ENCODE peak calls at places on chromosomes 7 and 10, in ten cellular contexts. U is stimulated activated CD8-positive, alpha-beta memory T cell treated with anti-CD3 and anti-CD28 coated beads, Interleukin-4, amount 100 ng/mL, for 4 hours; I is stimulated activated naive CD8-positive, alpha-beta T cell treated with anti-CD3 and anti-CD28 coated beads, Interleukin-15, Interleukin-2, amounts not matched to agents 100 U/mL and 50 U/mL, for 24 hours; M is ureter; Q is A172; A is heart left ventricle; W is kidney; L is anterior cingulate cortex; Z is nephron progenitor cell; D is T-helper 2 cell. E is an unnamed sample.

GRCh38 chr7:16636533-16637173 is 8.9 kb downstream of the ANKMY2 start:
- DNase-seq in M (no peak), I (no peak), A (no peak), Z (no peak), D (no peak), Q (no peak), W (no peak), U (no peak), L (no peak), E (no peak)

GRCh38 chr7:94449151-94449725 is 54.5 kb downstream of the COL1A2 start:
- DNase-seq in A (no peak), L (no peak), D (no peak), Z (no peak), U (no peak), I (no peak), Q (peak), M (no peak), W (no peak), E (no peak)

GRCh38 chr10:129705676-129706075 is 238.6 kb downstream of the MGMT start:
- DNase-seq in W (no peak), Q (no peak), D (no peak), A (no peak), Z (no peak), U (no peak), I (no peak), L (no peak), M (no peak), E (no peak)

GRCh38 chr10:121296856-121297255 is 301.4 kb downstream of the FGFR2 start:
- DNase-seq in Z (no peak), I (no peak), W (no peak), Q (no peak), M (no peak), U (no peak), A (no peak), L (no peak), D (no peak), E (no peak)

GRCh38 chr7:106216517-106217088 is 68.2 kb downstream of the NAMPT start:
- DNase-seq in W (no peak), U (no peak), Z (no peak), D (no peak), M (peak), L (no peak), I (no peak), A (peak), Q (peak), E (no peak)

GRCh38 chr7:83610649-83611304 is 38.2 kb downstream of the SEMA3E start:
- DNase-seq in I (no peak), D (no peak), U (no peak), Z (no peak), A (no peak), L (no peak), W (no peak), M (no peak), Q (no peak), E (no peak)

GRCh38 chr10:43403911-43404674 is 4.9 kb downstream of the HNRNPF start:
- DNase-seq in A (no peak), U (no peak), M (no peak), Q (peak), W (no peak), L (no peak), I (no peak), D (no peak), Z (no peak), E (no peak)

GRCh38 chr7:54944179-54944578 is 74.6 kb upstream of the EGFR start:
- DNase-seq in D (no peak), U (no peak), Q (peak), M (no peak), L (no peak), W (no peak), I (no peak), A (no peak), Z (no peak), E (no peak)

GRCh38 chr10:132847416-132847777 is 61.5 kb upstream of the NKX6-2 start:
- DNase-seq in Q (no peak), M (peak), I (no peak), D (no peak), A (no peak), L (no peak), W (no peak), Z (no peak), U (no peak), E (no peak)

GRCh38 chr10:11345224-11346054 is 266.0 kb downstream of the USP6NL start:
- DNase-seq in W (no peak), I (no peak), A (no peak), D (no peak), M (no peak), L (no peak), U (no peak), Z (no peak), Q (peak), E (no peak)

GRCh38 chr7:115145512-115145911 is 223.6 kb downstream of the MDFIC start:
- DNase-seq in W (no peak), U (no peak), I (no peak), Z (no peak), Q (no peak), M (no peak), D (no peak), A (no peak), L (no peak), E (no peak)

GRCh38 chr7:43666938-43667337 is 62.4 kb downstream of the COA1 start:
- DNase-seq in L (no peak), Z (no peak), I (no peak), U (no peak), Q (no peak), A (no peak), D (no peak), M (no peak), W (no peak), E (no peak)

GRCh38 chr7:103637080-103637479 is 191.1 kb upstream of the SLC26A5 start:
- DNase-seq in Z (no peak), Q (peak), L (no peak), I (no peak), D (no peak), M (no peak), U (no peak), A (no peak), W (no peak), E (peak)

GRCh38 chr10:35577915-35578607 is 27.1 kb upstream of the GJD4 start:
- DNase-seq in A (no peak), M (no peak), W (no peak), I (no peak), Z (no peak), L (no peak), U (no peak), D (no peak), Q (no peak), E (no peak)

GRCh38 chr7:29239638-29240037 is 45.1 kb downstream of the CHN2 start:
- DNase-seq in M (no peak), Z (no peak), U (no peak), Q (peak), W (no peak), I (peak), A (no peak), D (no peak), L (no peak), E (no peak)

E was measured in GOT3.